ENCODE peak calls at places on chromosome 14, in six cellular contexts. B, W, D, C, Y and A are unnamed samples.

GRCh38 chr14:20732950-20733650 is 12.6 kb upstream of the EDDM3A start:
- DNase-seq in C (no peak), B (no peak), Y (no peak), D (no peak), W (no peak), A (peak; percentile 51)

GRCh38 chr14:67977468-67978034 is 158.0 kb downstream of the RAD51B start:
- DNase-seq in Y (no peak), C (no peak), D (no peak), B (no peak), W (no peak), A (no peak)

GRCh38 chr14:104939666-104940410 is 15.2 kb downstream of the PLD4 start:
- DNase-seq in W (peak; percentile 42), Y (peak; percentile 35), C (no peak), B (no peak), D (no peak), A (peak; percentile 63)

GRCh38 chr14:71497645-71498086 is 434.6 kb upstream of the RGS6 start:
- DNase-seq in Y (no peak), C (no peak), D (no peak), W (no peak), B (peak; percentile 87), A (no peak)

GRCh38 chr14:77339407-77339806 is 18.6 kb downstream of the GSTZ1 start:
- DNase-seq in W (no peak), D (no peak), B (peak; percentile 14), Y (no peak), C (no peak), A (no peak)

GRCh38 chr14:55051426-55052258 is at the start of gene MAPK1IP1L:
- DNase-seq in Y (peak; percentile 96), C (peak; percentile 92), D (peak; percentile 91), B (peak; percentile 89), W (peak; percentile 94), A (peak; percentile 97)

GRCh38 chr14:52988153-52988552 is 37.3 kb upstream of the FERMT2 start:
- DNase-seq in D (no peak), B (no peak), C (no peak), Y (no peak), W (no peak), A (no peak)

GRCh38 chr14:68397371-68397779 is 395.5 kb downstream of the ZFP36L1 start:
- DNase-seq in B (no peak), D (peak; percentile 77), W (peak; percentile 89), Y (peak; percentile 87), C (no peak), A (no peak)

GRCh38 chr14:29442720-29443119 is 484.9 kb downstream of the PRKD1 start:
- DNase-seq in D (no peak), C (no peak), W (no peak), Y (no peak), B (peak; percentile 74), A (no peak)

GRCh38 chr14:66746316-66747006 is 238.5 kb downstream of the GPHN start:
- DNase-seq in B (peak; percentile 63), D (no peak), C (no peak), Y (no peak), W (no peak), A (no peak)

GRCh38 chr14:50089213-50089612 is 27.2 kb downstream of the VCPKMT start:
- DNase-seq in B (no peak), C (no peak), Y (no peak), D (no peak), W (no peak), A (no peak)

GRCh38 chr14:43503508-43503907 is 1003.6 kb downstream of the FSCB start:
- DNase-seq in W (no peak), B (no peak), Y (no peak), D (no peak), C (no peak), A (no peak)

GRCh38 chr14:52951730-52952481 is 1.1 kb upstream of the FERMT2 start:
- DNase-seq in C (peak; percentile 43), B (peak; percentile 79), Y (peak; percentile 84), W (no peak), D (peak; percentile 40), A (peak; percentile 64)

GRCh38 chr14:43894534-43894933 is 612.5 kb downstream of the FSCB start:
- DNase-seq in Y (no peak), C (no peak), B (no peak), W (no peak), D (no peak), A (no peak)

GRCh38 chr14:74976264-74977113 is 21.1 kb upstream of the PGF start:
- DNase-seq in C (no peak), W (no peak), Y (no peak), D (no peak), B (no peak), A (no peak)

GRCh38 chr14:103151270-103151933 is 28.1 kb downstream of the TNFAIP2 start:
- DNase-seq in W (no peak), Y (no peak), D (no peak), B (no peak), C (no peak), A (no peak)

GRCh38 chr14:72045885-72046284 is 113.7 kb downstream of the RGS6 start:
- DNase-seq in W (no peak), B (no peak), D (no peak), C (no peak), Y (no peak), A (no peak)

GRCh38 chr14:104423715-104424405 is 155.7 kb upstream of the C14orf180 start:
- DNase-seq in C (peak; percentile 20), Y (peak; percentile 58), D (peak; percentile 27), B (no peak), W (no peak), A (no peak)

GRCh38 chr14:92513204-92513965 is at the start of gene RIN3:
- DNase-seq in C (no peak), B (peak; percentile 68), Y (peak; percentile 81), W (peak; percentile 80), D (peak; percentile 61), A (peak; percentile 81)

GRCh38 chr14:60905930-60906329 is 74.9 kb downstream of the TRMT5 start:
- DNase-seq in B (peak; percentile 39), W (no peak), C (no peak), Y (no peak), D (no peak), A (no peak)

GRCh38 chr14:79820866-79821535 is 390.3 kb downstream of the DIO2 start:
- DNase-seq in W (no peak), Y (no peak), B (no peak), D (no peak), C (no peak), A (no peak)

DNA sequence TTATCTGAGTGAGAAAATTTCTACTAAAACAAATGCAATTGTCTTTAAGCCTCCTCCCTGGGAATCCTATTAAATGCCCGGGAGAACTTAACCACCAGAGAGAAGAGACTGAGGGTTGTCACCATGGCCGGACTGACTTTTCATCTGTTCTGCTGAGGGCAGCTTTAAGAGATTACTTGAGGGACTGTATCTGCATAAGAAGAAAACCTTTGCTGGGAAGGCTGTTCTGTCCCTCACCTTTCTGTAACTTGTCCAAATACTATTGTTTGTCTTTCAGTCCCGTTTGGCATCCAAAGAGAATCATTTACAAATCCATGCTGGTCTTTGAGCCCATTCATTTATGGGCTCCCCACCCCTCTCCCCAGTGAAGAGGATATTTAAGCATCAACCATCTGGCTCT is 306.3 kb upstream of the FLRT2 start:
- DNase-seq in D (no peak), C (no peak), Y (no peak), W (no peak), B (no peak), A (no peak)
- H3K4me3 ChIP-seq in D (no peak overlapping the region), C (no peak overlapping the region), Y (no peak overlapping the region), W (no peak overlapping the region), B (no peak overlapping the region), A (no peak overlapping the region)

GRCh38 chr14:33584698-33585097 is 366.2 kb downstream of the EGLN3 start:
- DNase-seq in C (no peak), B (no peak), D (no peak), W (no peak), Y (no peak), A (no peak)

GRCh38 chr14:33576014-33576413 is 374.9 kb downstream of the EGLN3 start:
- DNase-seq in C (no peak), B (no peak), Y (no peak), W (no peak), D (no peak), A (no peak)

GRCh38 chr14:33578461-33579216 is 372.2 kb downstream of the EGLN3 start:
- DNase-seq in B (no peak), D (no peak), W (no peak), C (no peak), Y (no peak), A (no peak)

GRCh38 chr14:33580221-33580749 is 370.6 kb downstream of the EGLN3 start:
- DNase-seq in C (no peak), W (no peak), B (no peak), Y (no peak), D (no peak), A (no peak)
- H3K27me3 ChIP-seq in C (no peaks in the 10 kb centered on the region), W (no peaks in the 10 kb centered on the region), B (no peaks in the 10 kb centered on the region), Y (no peaks in the 10 kb centered on the region), D (no peaks in the 10 kb centered on the region), A (no peaks in the 10 kb centered on the region)

DNA sequence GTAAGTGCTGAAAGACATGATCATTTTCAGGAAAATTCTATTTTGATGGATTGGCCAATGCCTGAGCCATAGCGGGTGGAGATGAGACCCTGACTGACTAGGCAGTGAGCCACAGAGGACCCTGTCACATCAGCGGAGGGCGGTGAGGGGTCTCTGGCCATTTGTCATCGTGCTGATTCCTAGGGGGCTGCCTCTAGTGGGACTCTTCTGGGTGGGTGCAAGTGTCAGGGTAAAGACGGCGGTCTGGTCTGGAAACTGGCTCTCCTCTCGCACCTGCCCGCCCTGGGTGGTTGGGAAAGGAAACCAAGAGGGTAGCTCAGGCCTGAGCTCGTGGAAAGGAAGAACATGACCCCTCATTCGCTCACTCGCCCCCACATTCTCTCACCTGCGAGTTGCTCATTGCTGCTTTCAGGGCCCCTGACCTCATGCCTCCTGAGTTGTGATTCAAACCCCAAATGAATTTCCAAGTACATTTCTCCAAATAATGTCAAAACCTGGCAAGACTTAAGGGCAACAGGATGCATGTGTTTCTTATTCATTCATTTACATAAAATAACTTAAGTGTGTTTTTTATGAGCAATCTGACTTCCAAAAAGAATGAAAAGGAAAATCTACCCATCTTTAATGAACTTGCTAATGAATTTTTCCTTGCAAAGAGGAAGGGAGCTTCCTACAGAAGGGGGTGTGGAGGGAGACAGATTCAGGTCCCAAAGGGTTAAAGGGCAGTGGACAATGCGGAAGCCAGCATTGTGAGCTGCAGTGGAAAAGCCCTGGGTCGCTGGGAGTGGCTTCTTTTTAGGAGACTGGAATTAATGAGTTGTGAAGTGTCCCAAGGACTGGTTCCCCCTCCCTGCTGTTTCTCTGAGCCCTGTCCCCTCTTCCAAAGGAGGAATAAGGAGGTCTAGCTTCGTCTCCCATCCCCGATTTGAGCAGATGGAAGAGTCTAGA is 12.8 kb downstream of the MEG3 start:
- DNase-seq in Y (no peak), D (no peak), B (peak; percentile 48), W (peak; percentile 16), C (no peak), A (peak; percentile 57)
- H3K4me1 ChIP-seq in Y (no peaks in the 10 kb centered on the region), D (no peaks in the 10 kb centered on the region), B (peaks cover 3% of the 10 kb centered on the region), W (no peaks in the 10 kb centered on the region), C (peaks cover 11% of the 10 kb centered on the region), A (no peaks in the 10 kb centered on the region)

GRCh38 chr14:22926316-22926715 is 2.9 kb downstream of the PRMT5 start:
- DNase-seq in B (peak; percentile 41), Y (no peak), W (no peak), D (no peak), C (no peak), A (no peak)

GRCh38 chr14:22922294-22922693 is 3.3 kb upstream of the RBM23 start:
- DNase-seq in D (no peak), B (no peak), W (no peak), C (no peak), Y (no peak), A (no peak)

GRCh38 chr14:22928237-22929103 is 706 bp downstream of the PRMT5 start:
- DNase-seq in D (no peak), W (no peak), C (no peak), Y (no peak), B (no peak), A (no peak)

GRCh38 chr14:22923746-22924145 is 4.8 kb upstream of the RBM23 start:
- DNase-seq in C (no peak), B (no peak), D (no peak), W (no peak), Y (no peak), A (no peak)

GRCh38 chr14:22925513-22925912 is 3.7 kb downstream of the PRMT5 start:
- DNase-seq in W (no peak), Y (no peak), B (no peak), C (no peak), D (no peak), A (no peak)
- H3K4me3 ChIP-seq in W (no peak overlapping the region), Y (no peak overlapping the region), B (no peak overlapping the region), C (no peak overlapping the region), D (no peak overlapping the region), A (no peak overlapping the region)